ENCODE peak calls at places on chromosome 21, in five cellular contexts. F is EL; G is esophagus squamous epithelium; T is stimulated activated CD8-positive, alpha-beta memory T cell treated with anti-CD3 and anti-CD28 coated beads, Interleukin-2, amount 100 ng/mL, for 48 hours; X is NCI-H1092. H is an unnamed sample.

GRCh38 chr21:45542667-45543370 is 579 bp upstream of the SLC19A1 start:
- DNase-seq in F (no peak), G (no peak), T (no peak), X (no peak), H (no peak)

GRCh38 chr21:46386726-46387073 is 62.7 kb downstream of the PCNT start:
- DNase-seq in F (no peak), G (no peak), T (no peak), X (no peak), H (no peak)

GRCh38 chr21:36806103-36806502 is 107.2 kb downstream of the SIM2 start:
- DNase-seq in F (peak), G (no peak), T (no peak), X (no peak), H (no peak)

GRCh38 chr21:20996421-20997307 is 1.5 kb upstream of the NCAM2 start:
- DNase-seq in F (no peak), G (no peak), T (no peak), X (no peak), H (no peak)

GRCh38 chr21:42490735-42491134 is 5.3 kb downstream of the RSPH1 start:
- DNase-seq in F (no peak), G (no peak), T (no peak), X (no peak), H (no peak)

GRCh38 chr21:46096596-46096981 is 1.3 kb upstream of the COL6A2 start:
- DNase-seq in F (no peak), G (no peak), T (no peak), X (no peak), H (no peak)

GRCh38 chr21:35404247-35404646 is 355.1 kb upstream of the RUNX1 start:
- DNase-seq in F (no peak), G (no peak), T (no peak), X (no peak), H (no peak)

GRCh38 chr21:46189213-46189958 is 5.1 kb upstream of the SPATC1L start:
- DNase-seq in F (peak), G (no peak), T (no peak), X (no peak), H (peak)

GRCh38 chr21:38060533-38060932 is 144.3 kb upstream of the KCNJ6 start:
- DNase-seq in F (no peak), G (no peak), T (no peak), X (no peak), H (no peak)

GRCh38 chr21:25691931-25692330 is 42.8 kb downstream of the ATP5PF start:
- DNase-seq in F (no peak), G (no peak), T (no peak), X (no peak), H (no peak)

GRCh38 chr21:30482130-30482529 is 2.0 kb upstream of the KRTAP19-1 start:
- DNase-seq in F (no peak), G (no peak), T (no peak), X (no peak), H (no peak)

GRCh38 chr21:25513810-25514209 is 93.5 kb downstream of the MRPL39 start:
- DNase-seq in F (no peak), G (no peak), T (no peak), X (no peak), H (no peak)

GRCh38 chr21:35266546-35266945 is 217.4 kb upstream of the RUNX1 start:
- DNase-seq in F (peak), G (no peak), T (no peak), X (no peak), H (no peak)

GRCh38 chr21:33308586-33309490 is 15.9 kb upstream of the IFNAR1 start:
- DNase-seq in F (no peak), G (no peak), T (no peak), X (peak), H (no peak)

GRCh38 chr21:43864806-43865470 is at the start of gene AGPAT3:
- DNase-seq in F (peak), G (no peak), T (peak), X (peak), H (no peak)

GRCh38 chr21:27476696-27477095 is 509.8 kb upstream of the ADAMTS5 start:
- DNase-seq in F (peak), G (no peak), T (no peak), X (no peak), H (no peak)

GRCh38 chr21:42475526-42476492 is 20.2 kb downstream of the RSPH1 start:
- DNase-seq in F (no peak), G (no peak), T (no peak), X (no peak), H (no peak)

GRCh38 chr21:43203523-43204080 is 34.8 kb downstream of the CRYAA start:
- DNase-seq in F (no peak), G (no peak), T (no peak), X (no peak), H (peak)

GRCh38 chr21:24852610-24853195 is 754.6 kb downstream of the MRPL39 start:
- DNase-seq in F (no peak), G (no peak), T (no peak), X (no peak), H (no peak)